ENCODE peak calls at places on chromosomes 4 and X, in five cellular contexts. One of them, this sample, is unnamed.

GRCh38 chr4:74181225-74181624 is 23.3 kb downstream of the MTHFD2L start:
- DNase-seq in fibroblast of lung: no peak
- DNase-seq in body of pancreas: no peak
- DNase-seq in bronchial epithelial cell: peak; percentile 55
- DNase-seq in CD8-positive, alpha-beta memory T cell: no peak
- DNase-seq in this sample: no peak

GRCh38 chr4:125432078-125432477 is 117.3 kb downstream of the FAT4 start:
- DNase-seq in fibroblast of lung: peak; percentile 46
- DNase-seq in body of pancreas: no peak
- DNase-seq in bronchial epithelial cell: no peak
- DNase-seq in CD8-positive, alpha-beta memory T cell: no peak
- DNase-seq in this sample: no peak

GRCh38 chr4:11614426-11614825 is 185.7 kb upstream of the HS3ST1 start:
- DNase-seq in fibroblast of lung: no peak
- DNase-seq in body of pancreas: peak; percentile 38
- DNase-seq in bronchial epithelial cell: peak; percentile 98
- DNase-seq in CD8-positive, alpha-beta memory T cell: no peak
- DNase-seq in this sample: no peak

GRCh38 chrX:74251006-74251930 is 52.7 kb upstream of the ZCCHC13 start:
- DNase-seq in fibroblast of lung: peak; percentile 50
- DNase-seq in body of pancreas: no peak
- DNase-seq in bronchial epithelial cell: peak; percentile 39
- DNase-seq in CD8-positive, alpha-beta memory T cell: no peak
- DNase-seq in this sample: no peak

GRCh38 chr4:137608085-137608484 is 75.8 kb upstream of the PCDH18 start:
- DNase-seq in fibroblast of lung: no peak
- DNase-seq in body of pancreas: no peak
- DNase-seq in bronchial epithelial cell: no peak
- DNase-seq in CD8-positive, alpha-beta memory T cell: no peak
- DNase-seq in this sample: no peak

GRCh38 chr4:186946682-186947294 is 223.1 kb upstream of the FAT1 start:
- DNase-seq in fibroblast of lung: no peak
- DNase-seq in body of pancreas: peak; percentile 88
- DNase-seq in bronchial epithelial cell: peak; percentile 38
- DNase-seq in CD8-positive, alpha-beta memory T cell: no peak
- DNase-seq in this sample: no peak

GRCh38 chr4:98482847-98483806 is 175.3 kb downstream of the TSPAN5 start:
- DNase-seq in fibroblast of lung: no peak
- DNase-seq in body of pancreas: no peak
- DNase-seq in bronchial epithelial cell: peak; percentile 96
- DNase-seq in CD8-positive, alpha-beta memory T cell: no peak
- DNase-seq in this sample: no peak

GRCh38 chr4:41281038-41281634 is 24.4 kb downstream of the UCHL1 start:
- DNase-seq in fibroblast of lung: peak; percentile 88
- DNase-seq in body of pancreas: peak; percentile 34
- DNase-seq in bronchial epithelial cell: peak; percentile 73
- DNase-seq in CD8-positive, alpha-beta memory T cell: no peak
- DNase-seq in this sample: peak; percentile 42

GRCh38 chr4:37388672-37389368 is 144.3 kb downstream of the NWD2 start:
- DNase-seq in fibroblast of lung: no peak
- DNase-seq in body of pancreas: no peak
- DNase-seq in bronchial epithelial cell: no peak
- DNase-seq in CD8-positive, alpha-beta memory T cell: no peak
- DNase-seq in this sample: no peak

GRCh38 chr4:186725422-186726149 is 1.9 kb upstream of the FAT1 start:
- DNase-seq in fibroblast of lung: peak; percentile 91
- DNase-seq in body of pancreas: peak; percentile 89
- DNase-seq in bronchial epithelial cell: peak; percentile 66
- DNase-seq in CD8-positive, alpha-beta memory T cell: no peak
- DNase-seq in this sample: no peak

GRCh38 chrX:19981987-19982386 is 8.9 kb downstream of the BCLAF3 start:
- DNase-seq in fibroblast of lung: no peak
- DNase-seq in body of pancreas: no peak
- DNase-seq in bronchial epithelial cell: no peak
- DNase-seq in CD8-positive, alpha-beta memory T cell: no peak
- DNase-seq in this sample: no peak

GRCh38 chr4:42995343-42995944 is 102.9 kb downstream of the GRXCR1 start:
- DNase-seq in fibroblast of lung: peak; percentile 35
- DNase-seq in body of pancreas: no peak
- DNase-seq in bronchial epithelial cell: peak; percentile 53
- DNase-seq in CD8-positive, alpha-beta memory T cell: no peak
- DNase-seq in this sample: peak; percentile 10

GRCh38 chrX:135340827-135341226 is 31.5 kb downstream of the ETDC start:
- DNase-seq in fibroblast of lung: peak; percentile 79
- DNase-seq in body of pancreas: no peak
- DNase-seq in bronchial epithelial cell: no peak
- DNase-seq in CD8-positive, alpha-beta memory T cell: no peak
- DNase-seq in this sample: no peak

GRCh38 chr4:168844261-168845039 is 165.6 kb downstream of the CBR4 start:
- DNase-seq in fibroblast of lung: peak; percentile 72
- DNase-seq in body of pancreas: no peak
- DNase-seq in bronchial epithelial cell: no peak
- DNase-seq in CD8-positive, alpha-beta memory T cell: no peak
- DNase-seq in this sample: no peak

GRCh38 chrX:70096052-70096451 is 33.8 kb downstream of the OTUD6A start:
- DNase-seq in fibroblast of lung: peak; percentile 14
- DNase-seq in body of pancreas: no peak
- DNase-seq in bronchial epithelial cell: peak; percentile 32
- DNase-seq in CD8-positive, alpha-beta memory T cell: no peak
- DNase-seq in this sample: peak; percentile 6

GRCh38 chrX:150364347-150365050 is 1.4 kb downstream of the MAMLD1 start:
- DNase-seq in fibroblast of lung: peak; percentile 9
- DNase-seq in body of pancreas: peak; percentile 34
- DNase-seq in bronchial epithelial cell: no peak
- DNase-seq in CD8-positive, alpha-beta memory T cell: peak; percentile 51
- DNase-seq in this sample: peak; percentile 6

GRCh38 chr4:17578482-17578891 is 1.5 kb downstream of the LAP3 start:
- DNase-seq in fibroblast of lung: peak; percentile 9
- DNase-seq in body of pancreas: no peak
- DNase-seq in bronchial epithelial cell: no peak
- DNase-seq in CD8-positive, alpha-beta memory T cell: no peak
- DNase-seq in this sample: peak; percentile 59

GRCh38 chrX:134406230-134406794 is 53.7 kb upstream of the HPRT1 start:
- DNase-seq in fibroblast of lung: no peak
- DNase-seq in body of pancreas: no peak
- DNase-seq in bronchial epithelial cell: no peak
- DNase-seq in CD8-positive, alpha-beta memory T cell: no peak
- DNase-seq in this sample: no peak

GRCh38 chrX:13756381-13756780 is 21.8 kb downstream of the OFD1 start:
- DNase-seq in fibroblast of lung: no peak
- DNase-seq in body of pancreas: no peak
- DNase-seq in bronchial epithelial cell: no peak
- DNase-seq in CD8-positive, alpha-beta memory T cell: no peak
- DNase-seq in this sample: no peak

GRCh38 chrX:12974217-12974796 is 603 bp upstream of the TMSB4X start:
- DNase-seq in fibroblast of lung: peak; percentile 85
- DNase-seq in body of pancreas: peak; percentile 69
- DNase-seq in bronchial epithelial cell: peak; percentile 59
- DNase-seq in CD8-positive, alpha-beta memory T cell: peak; percentile 76
- DNase-seq in this sample: peak; percentile 36

GRCh38 chr4:144903953-144904711 is 193.9 kb downstream of the ANAPC10 start:
- DNase-seq in fibroblast of lung: no peak
- DNase-seq in body of pancreas: no peak
- DNase-seq in bronchial epithelial cell: peak; percentile 54
- DNase-seq in CD8-positive, alpha-beta memory T cell: no peak
- DNase-seq in this sample: no peak

GRCh38 chr4:47535567-47536147 is 50.6 kb downstream of the ATP10D start:
- DNase-seq in fibroblast of lung: no peak
- DNase-seq in body of pancreas: no peak
- DNase-seq in bronchial epithelial cell: no peak
- DNase-seq in CD8-positive, alpha-beta memory T cell: no peak
- DNase-seq in this sample: no peak

GRCh38 chrX:47658684-47659515 is at the start of gene UXT:
- DNase-seq in fibroblast of lung: peak; percentile 97
- DNase-seq in body of pancreas: peak; percentile 92
- DNase-seq in bronchial epithelial cell: peak; percentile 78
- DNase-seq in CD8-positive, alpha-beta memory T cell: peak; percentile 95
- DNase-seq in this sample: peak; percentile 91
- H3K4me3 ChIP-seq in fibroblast of lung: peak within 1 kb of the TSS; percentile 94
- H3K4me3 ChIP-seq in body of pancreas: peak within 1 kb of the TSS; percentile 35
- H3K4me3 ChIP-seq in bronchial epithelial cell: peak within 1 kb of the TSS; percentile 82
- H3K4me3 ChIP-seq in CD8-positive, alpha-beta memory T cell: peak within 1 kb of the TSS; percentile 86
- H3K4me3 ChIP-seq in this sample: peak within 1 kb of the TSS; percentile 85

GRCh38 chr4:8393593-8394038 is 46.9 kb downstream of the ACOX3 start:
- DNase-seq in fibroblast of lung: peak; percentile 96
- DNase-seq in body of pancreas: no peak
- DNase-seq in bronchial epithelial cell: peak; percentile 83
- DNase-seq in CD8-positive, alpha-beta memory T cell: no peak
- DNase-seq in this sample: no peak

GRCh38 chr4:8394806-8395205 is 45.7 kb downstream of the ACOX3 start:
- DNase-seq in fibroblast of lung: no peak
- DNase-seq in body of pancreas: no peak
- DNase-seq in bronchial epithelial cell: no peak
- DNase-seq in CD8-positive, alpha-beta memory T cell: no peak
- DNase-seq in this sample: no peak

GRCh38 chr4:8394125-8394524 is 46.4 kb downstream of the ACOX3 start:
- DNase-seq in fibroblast of lung: peak; percentile 82
- DNase-seq in body of pancreas: peak; percentile 27
- DNase-seq in bronchial epithelial cell: no peak
- DNase-seq in CD8-positive, alpha-beta memory T cell: no peak
- DNase-seq in this sample: no peak

GRCh38 chr4:8396762-8397406 is 43.6 kb downstream of the ACOX3 start:
- DNase-seq in fibroblast of lung: no peak
- DNase-seq in body of pancreas: no peak
- DNase-seq in bronchial epithelial cell: no peak
- DNase-seq in CD8-positive, alpha-beta memory T cell: no peak
- DNase-seq in this sample: no peak

GRCh38 chr4:8395504-8395903 is 45.0 kb downstream of the ACOX3 start:
- DNase-seq in fibroblast of lung: no peak
- DNase-seq in body of pancreas: no peak
- DNase-seq in bronchial epithelial cell: no peak
- DNase-seq in CD8-positive, alpha-beta memory T cell: no peak
- DNase-seq in this sample: no peak
- H3K36me3 ChIP-seq in fibroblast of lung: peaks cover 1% of the 10 kb centered on the region
- H3K36me3 ChIP-seq in body of pancreas: peaks cover 25% of the 10 kb centered on the region
- H3K36me3 ChIP-seq in bronchial epithelial cell: peaks cover 7% of the 10 kb centered on the region
- H3K36me3 ChIP-seq in CD8-positive, alpha-beta memory T cell: peaks cover 4% of the 10 kb centered on the region
- H3K36me3 ChIP-seq in this sample: peaks cover 15% of the 10 kb centered on the region

DNA sequence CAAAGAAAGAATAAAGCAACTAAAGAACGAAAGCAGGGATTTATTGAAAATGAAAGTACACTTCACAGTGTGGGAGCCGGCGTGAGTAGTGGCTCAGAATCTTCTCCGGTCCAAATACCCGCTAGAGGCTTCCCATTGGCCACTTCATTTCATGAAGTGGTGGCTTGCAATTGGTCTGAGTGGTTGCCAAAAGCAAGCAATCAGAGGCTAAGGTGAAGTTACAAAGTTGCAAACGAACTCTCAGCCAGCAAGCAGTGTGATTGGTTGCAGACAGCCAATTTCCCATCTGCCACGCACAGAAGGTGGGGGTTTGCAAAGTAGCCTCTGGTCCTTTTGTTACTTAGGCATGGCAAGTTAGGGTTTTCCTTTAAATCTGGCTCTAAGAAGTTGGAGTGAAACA is 6.7 kb upstream of the CLOCK start:
- DNase-seq in fibroblast of lung: peak; percentile 49
- DNase-seq in body of pancreas: peak; percentile 32
- DNase-seq in bronchial epithelial cell: no peak
- DNase-seq in CD8-positive, alpha-beta memory T cell: no peak
- DNase-seq in this sample: no peak
- H3K4me3 ChIP-seq in fibroblast of lung: peak overlapping the region; percentile 36
- H3K4me3 ChIP-seq in body of pancreas: no peak overlapping the region
- H3K4me3 ChIP-seq in bronchial epithelial cell: no peak overlapping the region
- H3K4me3 ChIP-seq in CD8-positive, alpha-beta memory T cell: peak overlapping the region; percentile 7
- H3K4me3 ChIP-seq in this sample: no peak overlapping the region

DNA sequence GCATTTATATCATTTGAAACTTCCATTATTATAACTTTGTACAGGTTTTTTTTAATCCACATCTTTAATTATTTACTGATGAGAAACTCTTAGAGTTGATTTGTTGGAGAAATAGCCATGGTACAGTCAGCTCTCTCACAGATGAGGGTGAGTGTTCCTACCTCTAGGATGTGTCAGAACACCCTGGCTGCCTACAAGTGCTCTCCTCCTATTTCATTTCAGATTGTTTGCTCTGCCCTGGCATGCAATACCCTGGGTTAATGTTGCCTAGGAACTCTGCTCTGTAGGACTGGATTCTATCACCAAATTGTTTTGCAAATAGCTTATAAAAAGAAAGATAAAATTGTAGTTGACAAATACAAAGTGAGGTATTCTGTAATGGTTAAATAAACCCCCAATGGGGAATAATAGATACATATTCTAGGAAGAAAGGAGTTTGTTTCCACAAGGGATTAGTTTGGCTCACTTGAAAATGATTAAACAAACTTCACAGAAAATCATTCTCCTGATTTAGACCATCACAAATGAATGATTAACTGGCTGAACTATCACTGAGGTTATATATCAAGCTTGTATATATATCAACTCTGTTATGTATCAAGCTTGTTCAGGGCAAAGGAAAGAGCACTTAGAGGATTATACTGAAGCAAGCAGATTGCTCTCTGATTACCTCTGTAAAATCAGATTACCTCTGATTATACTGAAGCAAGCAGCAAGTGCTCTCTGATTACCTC is 150.0 kb downstream of the PDE5A start:
- DNase-seq in fibroblast of lung: no peak
- DNase-seq in body of pancreas: no peak
- DNase-seq in bronchial epithelial cell: peak; percentile 29
- DNase-seq in CD8-positive, alpha-beta memory T cell: no peak
- DNase-seq in this sample: no peak
- H3K36me3 ChIP-seq in fibroblast of lung: peaks cover 3% of the 10 kb centered on the region
- H3K36me3 ChIP-seq in body of pancreas: peaks cover 1% of the 10 kb centered on the region
- H3K36me3 ChIP-seq in bronchial epithelial cell: peaks cover 1% of the 10 kb centered on the region
- H3K36me3 ChIP-seq in CD8-positive, alpha-beta memory T cell: peaks cover under 1% of the 10 kb centered on the region
- H3K36me3 ChIP-seq in this sample: peaks cover 31% of the 10 kb centered on the region

GRCh38 chr4:25133132-25133531 is 27.1 kb downstream of the SEPSECS start:
- DNase-seq in fibroblast of lung: no peak
- DNase-seq in body of pancreas: no peak
- DNase-seq in bronchial epithelial cell: no peak
- DNase-seq in CD8-positive, alpha-beta memory T cell: no peak
- DNase-seq in this sample: no peak

GRCh38 chr4:25129926-25130325 is 30.3 kb downstream of the SEPSECS start:
- DNase-seq in fibroblast of lung: no peak
- DNase-seq in body of pancreas: no peak
- DNase-seq in bronchial epithelial cell: no peak
- DNase-seq in CD8-positive, alpha-beta memory T cell: no peak
- DNase-seq in this sample: no peak

GRCh38 chr4:25131925-25132324 is 28.3 kb downstream of the SEPSECS start:
- DNase-seq in fibroblast of lung: no peak
- DNase-seq in body of pancreas: no peak
- DNase-seq in bronchial epithelial cell: no peak
- DNase-seq in CD8-positive, alpha-beta memory T cell: no peak
- DNase-seq in this sample: no peak

GRCh38 chr4:25128671-25129070 is 31.6 kb downstream of the SEPSECS start:
- DNase-seq in fibroblast of lung: no peak
- DNase-seq in body of pancreas: no peak
- DNase-seq in bronchial epithelial cell: peak; percentile 30
- DNase-seq in CD8-positive, alpha-beta memory T cell: no peak
- DNase-seq in this sample: no peak

DNA sequence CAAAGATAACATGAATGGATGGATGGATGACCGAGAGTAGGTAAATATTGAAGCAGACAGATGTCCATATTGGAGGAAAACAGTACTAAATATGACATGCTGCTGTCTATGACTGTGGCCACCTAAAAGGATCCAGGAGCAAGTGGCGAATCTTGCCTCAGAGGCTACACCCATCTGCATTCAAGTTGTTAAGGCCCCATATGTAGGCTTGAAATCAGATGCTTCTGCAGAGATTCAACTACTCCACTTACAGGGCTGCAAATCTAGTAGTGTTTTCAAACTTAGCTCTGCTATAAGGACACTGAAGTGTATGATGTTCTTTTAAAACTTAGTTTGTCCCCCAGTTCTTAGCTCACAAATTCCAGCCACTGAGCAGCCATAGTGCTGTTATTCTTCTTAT is 28.9 kb downstream of the SEPSECS start:
- DNase-seq in fibroblast of lung: no peak
- DNase-seq in body of pancreas: no peak
- DNase-seq in bronchial epithelial cell: no peak
- DNase-seq in CD8-positive, alpha-beta memory T cell: no peak
- DNase-seq in this sample: no peak
- H3K4me3 ChIP-seq in fibroblast of lung: no peak overlapping the region
- H3K4me3 ChIP-seq in body of pancreas: no peak overlapping the region
- H3K4me3 ChIP-seq in bronchial epithelial cell: no peak overlapping the region
- H3K4me3 ChIP-seq in CD8-positive, alpha-beta memory T cell: no peak overlapping the region
- H3K4me3 ChIP-seq in this sample: no peak overlapping the region